ENCODE peak calls at places on chromosomes 3 and 15, in five cellular contexts. P, S, Z, V and R are unnamed samples.

GRCh38 chr3:71109241-71109976 is 474.1 kb downstream of the FOXP1 start:
- DNase-seq in V (no peak), S (no peak), P (no peak), Z (no peak), R (no peak)

GRCh38 chr15:99343836-99344551 is 92.7 kb downstream of the LRRC28 start:
- DNase-seq in Z (peak), S (no peak), P (peak), V (no peak), R (no peak)

GRCh38 chr15:101359365-101359947 is 64.4 kb upstream of the SNRPA1 start:
- DNase-seq in P (no peak), S (no peak), Z (no peak), V (no peak), R (peak)

GRCh38 chr3:160804762-160805161 is 48.7 kb downstream of the PPM1L start:
- DNase-seq in V (no peak), P (no peak), Z (no peak), S (no peak), R (no peak)

GRCh38 chr3:184346480-184346879 is 9.1 kb downstream of the FAM131A start:
- DNase-seq in Z (no peak), S (no peak), V (no peak), P (no peak), R (no peak)

GRCh38 chr3:43317461-43318316 is 31.3 kb downstream of the SNRK start:
- DNase-seq in Z (no peak), S (no peak), V (no peak), P (no peak), R (no peak)

GRCh38 chr3:60423556-60423955 is 827.7 kb downstream of the FHIT start:
- DNase-seq in S (no peak), V (no peak), Z (no peak), P (no peak), R (no peak)

GRCh38 chr3:104952587-104952986 is 414.1 kb upstream of the ALCAM start:
- DNase-seq in Z (no peak), V (no peak), S (peak), P (no peak), R (no peak)

GRCh38 chr3:188779537-188779936 is 392.2 kb upstream of the TPRG1 start:
- DNase-seq in Z (no peak), S (no peak), V (no peak), P (no peak), R (no peak)

GRCh38 chr15:72964542-72964941 is 87.7 kb upstream of the NEO1 start:
- DNase-seq in S (no peak), P (no peak), V (no peak), Z (no peak), R (no peak)

GRCh38 chr15:85443593-85444328 is 63.4 kb downstream of the AKAP13 start:
- DNase-seq in S (no peak), P (no peak), Z (no peak), V (no peak), R (peak)

GRCh38 chr3:127604035-127604434 is 5.8 kb downstream of the MCM2 start:
- DNase-seq in S (no peak), V (no peak), P (no peak), Z (no peak), R (no peak)

GRCh38 chr3:42162462-42162861 is 71.3 kb downstream of the TRAK1 start:
- DNase-seq in Z (no peak), S (no peak), P (no peak), V (no peak), R (no peak)